ENCODE peak calls at places on chromosomes 16 and 17, in ten cellular contexts. One of them, this sample, is unnamed.

GRCh38 chr17:81295031-81295677 is at the start of gene SLC38A10:
- DNase-seq in skeletal muscle cell: peak; percentile 31
- DNase-seq in lower leg skin: peak; percentile 98
- DNase-seq in T-helper 17 cell: peak; percentile 83
- DNase-seq in activated T-helper 1 cell treated with Interleukin-2 at 50 U/mL for 16 hours: peak; percentile 88
- DNase-seq in activated CD4-positive, alpha-beta T cell treated with anti-CD3 and anti-CD28 coated beads for 24 hours: peak; percentile 87
- DNase-seq in left ventricle myocardium inferior: peak; percentile 92
- DNase-seq in MM.1S: peak; percentile 89
- DNase-seq in lung microvascular endothelial cell: peak; percentile 89
- DNase-seq in NCI-H1105 treated with DMSO at 0.1 percent for 48 hours: peak; percentile 74
- DNase-seq in this sample: peak; percentile 33

GRCh38 chr17:7477392-7478275 is 1.8 kb downstream of the ZBTB4 start:
- DNase-seq in NCI-H1105 treated with DMSO at 0.1 percent for 48 hours: no peak
- DNase-seq in skeletal muscle cell: peak; percentile 48
- DNase-seq in T-helper 17 cell: no peak
- DNase-seq in lower leg skin: peak; percentile 93
- DNase-seq in activated CD4-positive, alpha-beta T cell treated with anti-CD3 and anti-CD28 coated beads for 24 hours: no peak
- DNase-seq in left ventricle myocardium inferior: no peak
- DNase-seq in MM.1S: no peak
- DNase-seq in activated T-helper 1 cell treated with Interleukin-2 at 50 U/mL for 16 hours: no peak
- DNase-seq in lung microvascular endothelial cell: peak; percentile 30
- DNase-seq in this sample: peak; percentile 65

GRCh38 chr17:60390223-60390622 is 1.7 kb downstream of the USP32 start:
- DNase-seq in activated T-helper 1 cell treated with Interleukin-2 at 50 U/mL for 16 hours: no peak
- DNase-seq in lung microvascular endothelial cell: peak; percentile 62
- DNase-seq in activated CD4-positive, alpha-beta T cell treated with anti-CD3 and anti-CD28 coated beads for 24 hours: no peak
- DNase-seq in skeletal muscle cell: peak; percentile 26
- DNase-seq in MM.1S: no peak
- DNase-seq in lower leg skin: no peak
- DNase-seq in T-helper 17 cell: no peak
- DNase-seq in NCI-H1105 treated with DMSO at 0.1 percent for 48 hours: no peak
- DNase-seq in left ventricle myocardium inferior: no peak
- DNase-seq in this sample: no peak

GRCh38 chr17:44733753-44734152 is 25.0 kb upstream of the ADAM11 start:
- DNase-seq in T-helper 17 cell: no peak
- DNase-seq in skeletal muscle cell: no peak
- DNase-seq in lower leg skin: no peak
- DNase-seq in lung microvascular endothelial cell: peak; percentile 15
- DNase-seq in NCI-H1105 treated with DMSO at 0.1 percent for 48 hours: no peak
- DNase-seq in activated T-helper 1 cell treated with Interleukin-2 at 50 U/mL for 16 hours: no peak
- DNase-seq in activated CD4-positive, alpha-beta T cell treated with anti-CD3 and anti-CD28 coated beads for 24 hours: no peak
- DNase-seq in left ventricle myocardium inferior: no peak
- DNase-seq in MM.1S: no peak
- DNase-seq in this sample: no peak

GRCh38 chr16:77833906-77834599 is 45.7 kb downstream of the VAT1L start:
- DNase-seq in NCI-H1105 treated with DMSO at 0.1 percent for 48 hours: no peak
- DNase-seq in lung microvascular endothelial cell: peak; percentile 67
- DNase-seq in activated T-helper 1 cell treated with Interleukin-2 at 50 U/mL for 16 hours: no peak
- DNase-seq in left ventricle myocardium inferior: no peak
- DNase-seq in MM.1S: no peak
- DNase-seq in T-helper 17 cell: no peak
- DNase-seq in skeletal muscle cell: peak; percentile 45
- DNase-seq in activated CD4-positive, alpha-beta T cell treated with anti-CD3 and anti-CD28 coated beads for 24 hours: no peak
- DNase-seq in lower leg skin: no peak
- DNase-seq in this sample: no peak

GRCh38 chr16:21599994-21600773 is 807 bp downstream of the METTL9 start:
- DNase-seq in left ventricle myocardium inferior: no peak
- DNase-seq in lung microvascular endothelial cell: peak; percentile 57
- DNase-seq in MM.1S: peak; percentile 51
- DNase-seq in activated CD4-positive, alpha-beta T cell treated with anti-CD3 and anti-CD28 coated beads for 24 hours: no peak
- DNase-seq in activated T-helper 1 cell treated with Interleukin-2 at 50 U/mL for 16 hours: no peak
- DNase-seq in skeletal muscle cell: no peak
- DNase-seq in T-helper 17 cell: no peak
- DNase-seq in lower leg skin: no peak
- DNase-seq in NCI-H1105 treated with DMSO at 0.1 percent for 48 hours: peak; percentile 14
- DNase-seq in this sample: no peak

GRCh38 chr17:42670925-42671657 is 5.7 kb downstream of the PLEKHH3 start:
- DNase-seq in skeletal muscle cell: no peak
- DNase-seq in activated T-helper 1 cell treated with Interleukin-2 at 50 U/mL for 16 hours: no peak
- DNase-seq in MM.1S: peak; percentile 2
- DNase-seq in T-helper 17 cell: no peak
- DNase-seq in lung microvascular endothelial cell: no peak
- DNase-seq in left ventricle myocardium inferior: no peak
- DNase-seq in lower leg skin: no peak
- DNase-seq in NCI-H1105 treated with DMSO at 0.1 percent for 48 hours: no peak
- DNase-seq in activated CD4-positive, alpha-beta T cell treated with anti-CD3 and anti-CD28 coated beads for 24 hours: no peak
- DNase-seq in this sample: no peak

GRCh38 chr16:22081050-22081449 is 11.3 kb upstream of the VWA3A start:
- DNase-seq in lower leg skin: no peak
- DNase-seq in activated T-helper 1 cell treated with Interleukin-2 at 50 U/mL for 16 hours: no peak
- DNase-seq in lung microvascular endothelial cell: no peak
- DNase-seq in activated CD4-positive, alpha-beta T cell treated with anti-CD3 and anti-CD28 coated beads for 24 hours: no peak
- DNase-seq in MM.1S: no peak
- DNase-seq in skeletal muscle cell: no peak
- DNase-seq in left ventricle myocardium inferior: no peak
- DNase-seq in T-helper 17 cell: no peak
- DNase-seq in NCI-H1105 treated with DMSO at 0.1 percent for 48 hours: no peak
- DNase-seq in this sample: no peak

GRCh38 chr16:51057969-51058337 is 93.1 kb downstream of the SALL1 start:
- DNase-seq in NCI-H1105 treated with DMSO at 0.1 percent for 48 hours: no peak
- DNase-seq in left ventricle myocardium inferior: no peak
- DNase-seq in lower leg skin: no peak
- DNase-seq in activated CD4-positive, alpha-beta T cell treated with anti-CD3 and anti-CD28 coated beads for 24 hours: no peak
- DNase-seq in activated T-helper 1 cell treated with Interleukin-2 at 50 U/mL for 16 hours: no peak
- DNase-seq in T-helper 17 cell: no peak
- DNase-seq in lung microvascular endothelial cell: no peak
- DNase-seq in MM.1S: no peak
- DNase-seq in skeletal muscle cell: no peak
- DNase-seq in this sample: no peak

GRCh38 chr17:10295728-10296343 is 77.0 kb downstream of the MYH13 start:
- DNase-seq in NCI-H1105 treated with DMSO at 0.1 percent for 48 hours: peak; percentile 13
- DNase-seq in skeletal muscle cell: no peak
- DNase-seq in activated T-helper 1 cell treated with Interleukin-2 at 50 U/mL for 16 hours: no peak
- DNase-seq in lung microvascular endothelial cell: peak; percentile 71
- DNase-seq in T-helper 17 cell: no peak
- DNase-seq in activated CD4-positive, alpha-beta T cell treated with anti-CD3 and anti-CD28 coated beads for 24 hours: peak; percentile 9
- DNase-seq in MM.1S: peak; percentile 25
- DNase-seq in left ventricle myocardium inferior: peak; percentile 37
- DNase-seq in lower leg skin: peak; percentile 88
- DNase-seq in this sample: no peak

GRCh38 chr16:75801307-75801706 is 75.0 kb upstream of the CPHXL start:
- DNase-seq in NCI-H1105 treated with DMSO at 0.1 percent for 48 hours: peak; percentile 3
- DNase-seq in activated T-helper 1 cell treated with Interleukin-2 at 50 U/mL for 16 hours: no peak
- DNase-seq in lung microvascular endothelial cell: peak; percentile 8
- DNase-seq in skeletal muscle cell: no peak
- DNase-seq in MM.1S: no peak
- DNase-seq in activated CD4-positive, alpha-beta T cell treated with anti-CD3 and anti-CD28 coated beads for 24 hours: no peak
- DNase-seq in left ventricle myocardium inferior: no peak
- DNase-seq in lower leg skin: no peak
- DNase-seq in T-helper 17 cell: no peak
- DNase-seq in this sample: no peak

GRCh38 chr16:11793840-11794239 is 3.2 kb downstream of the ZC3H7A start:
- DNase-seq in activated T-helper 1 cell treated with Interleukin-2 at 50 U/mL for 16 hours: no peak
- DNase-seq in T-helper 17 cell: no peak
- DNase-seq in left ventricle myocardium inferior: no peak
- DNase-seq in activated CD4-positive, alpha-beta T cell treated with anti-CD3 and anti-CD28 coated beads for 24 hours: no peak
- DNase-seq in skeletal muscle cell: no peak
- DNase-seq in MM.1S: no peak
- DNase-seq in lower leg skin: no peak
- DNase-seq in lung microvascular endothelial cell: peak; percentile 20
- DNase-seq in NCI-H1105 treated with DMSO at 0.1 percent for 48 hours: peak; percentile 55
- DNase-seq in this sample: no peak

GRCh38 chr16:62596101-62596500 is 559.9 kb upstream of the CDH8 start:
- DNase-seq in lung microvascular endothelial cell: no peak
- DNase-seq in activated CD4-positive, alpha-beta T cell treated with anti-CD3 and anti-CD28 coated beads for 24 hours: no peak
- DNase-seq in skeletal muscle cell: no peak
- DNase-seq in activated T-helper 1 cell treated with Interleukin-2 at 50 U/mL for 16 hours: no peak
- DNase-seq in left ventricle myocardium inferior: no peak
- DNase-seq in lower leg skin: no peak
- DNase-seq in T-helper 17 cell: no peak
- DNase-seq in MM.1S: no peak
- DNase-seq in NCI-H1105 treated with DMSO at 0.1 percent for 48 hours: no peak
- DNase-seq in this sample: no peak

GRCh38 chr16:85330694-85331188 is 218.5 kb upstream of the CIBAR2 start:
- DNase-seq in NCI-H1105 treated with DMSO at 0.1 percent for 48 hours: peak; percentile 14
- DNase-seq in lower leg skin: no peak
- DNase-seq in MM.1S: peak; percentile 19
- DNase-seq in skeletal muscle cell: peak; percentile 67
- DNase-seq in activated T-helper 1 cell treated with Interleukin-2 at 50 U/mL for 16 hours: no peak
- DNase-seq in activated CD4-positive, alpha-beta T cell treated with anti-CD3 and anti-CD28 coated beads for 24 hours: no peak
- DNase-seq in left ventricle myocardium inferior: no peak
- DNase-seq in T-helper 17 cell: no peak
- DNase-seq in lung microvascular endothelial cell: peak; percentile 16
- DNase-seq in this sample: peak; percentile 78

GRCh38 chr16:67915831-67916723 is 15.6 kb downstream of the CTRL start:
- DNase-seq in skeletal muscle cell: no peak
- DNase-seq in NCI-H1105 treated with DMSO at 0.1 percent for 48 hours: no peak
- DNase-seq in activated CD4-positive, alpha-beta T cell treated with anti-CD3 and anti-CD28 coated beads for 24 hours: no peak
- DNase-seq in lung microvascular endothelial cell: peak; percentile 50
- DNase-seq in lower leg skin: no peak
- DNase-seq in activated T-helper 1 cell treated with Interleukin-2 at 50 U/mL for 16 hours: no peak
- DNase-seq in left ventricle myocardium inferior: no peak
- DNase-seq in MM.1S: no peak
- DNase-seq in T-helper 17 cell: no peak
- DNase-seq in this sample: no peak

GRCh38 chr16:78211200-78211599 is 111.7 kb downstream of the WWOX start:
- DNase-seq in NCI-H1105 treated with DMSO at 0.1 percent for 48 hours: no peak
- DNase-seq in activated T-helper 1 cell treated with Interleukin-2 at 50 U/mL for 16 hours: no peak
- DNase-seq in T-helper 17 cell: no peak
- DNase-seq in skeletal muscle cell: no peak
- DNase-seq in lower leg skin: no peak
- DNase-seq in activated CD4-positive, alpha-beta T cell treated with anti-CD3 and anti-CD28 coated beads for 24 hours: no peak
- DNase-seq in lung microvascular endothelial cell: no peak
- DNase-seq in MM.1S: no peak
- DNase-seq in left ventricle myocardium inferior: no peak
- DNase-seq in this sample: no peak

GRCh38 chr16:56617212-56618085 is 8.1 kb upstream of the MT1E start:
- DNase-seq in T-helper 17 cell: no peak
- DNase-seq in activated T-helper 1 cell treated with Interleukin-2 at 50 U/mL for 16 hours: no peak
- DNase-seq in lung microvascular endothelial cell: no peak
- DNase-seq in skeletal muscle cell: no peak
- DNase-seq in lower leg skin: peak; percentile 94
- DNase-seq in MM.1S: no peak
- DNase-seq in activated CD4-positive, alpha-beta T cell treated with anti-CD3 and anti-CD28 coated beads for 24 hours: peak; percentile 61
- DNase-seq in NCI-H1105 treated with DMSO at 0.1 percent for 48 hours: no peak
- DNase-seq in left ventricle myocardium inferior: peak; percentile 88
- DNase-seq in this sample: no peak

GRCh38 chr17:71966459-71967313 is 154.1 kb upstream of the SOX9 start:
- DNase-seq in NCI-H1105 treated with DMSO at 0.1 percent for 48 hours: no peak
- DNase-seq in MM.1S: no peak
- DNase-seq in lower leg skin: no peak
- DNase-seq in T-helper 17 cell: no peak
- DNase-seq in left ventricle myocardium inferior: peak; percentile 27
- DNase-seq in lung microvascular endothelial cell: no peak
- DNase-seq in activated CD4-positive, alpha-beta T cell treated with anti-CD3 and anti-CD28 coated beads for 24 hours: no peak
- DNase-seq in activated T-helper 1 cell treated with Interleukin-2 at 50 U/mL for 16 hours: no peak
- DNase-seq in skeletal muscle cell: no peak
- DNase-seq in this sample: no peak

GRCh38 chr17:52376137-52376536 is 217.6 kb upstream of the CA10 start:
- DNase-seq in MM.1S: no peak
- DNase-seq in left ventricle myocardium inferior: no peak
- DNase-seq in activated CD4-positive, alpha-beta T cell treated with anti-CD3 and anti-CD28 coated beads for 24 hours: no peak
- DNase-seq in activated T-helper 1 cell treated with Interleukin-2 at 50 U/mL for 16 hours: no peak
- DNase-seq in NCI-H1105 treated with DMSO at 0.1 percent for 48 hours: no peak
- DNase-seq in lung microvascular endothelial cell: no peak
- DNase-seq in lower leg skin: no peak
- DNase-seq in skeletal muscle cell: no peak
- DNase-seq in T-helper 17 cell: no peak
- DNase-seq in this sample: no peak

GRCh38 chr17:69230939-69231338 is 2.3 kb upstream of the ABCA10 start:
- DNase-seq in lung microvascular endothelial cell: no peak
- DNase-seq in NCI-H1105 treated with DMSO at 0.1 percent for 48 hours: no peak
- DNase-seq in activated T-helper 1 cell treated with Interleukin-2 at 50 U/mL for 16 hours: no peak
- DNase-seq in activated CD4-positive, alpha-beta T cell treated with anti-CD3 and anti-CD28 coated beads for 24 hours: no peak
- DNase-seq in T-helper 17 cell: no peak
- DNase-seq in left ventricle myocardium inferior: no peak
- DNase-seq in lower leg skin: no peak
- DNase-seq in MM.1S: no peak
- DNase-seq in skeletal muscle cell: no peak
- DNase-seq in this sample: no peak

GRCh38 chr17:56031636-56032035 is 121.6 kb upstream of the ANKFN1 start:
- DNase-seq in activated CD4-positive, alpha-beta T cell treated with anti-CD3 and anti-CD28 coated beads for 24 hours: no peak
- DNase-seq in lung microvascular endothelial cell: no peak
- DNase-seq in T-helper 17 cell: no peak
- DNase-seq in lower leg skin: no peak
- DNase-seq in left ventricle myocardium inferior: no peak
- DNase-seq in activated T-helper 1 cell treated with Interleukin-2 at 50 U/mL for 16 hours: no peak
- DNase-seq in skeletal muscle cell: no peak
- DNase-seq in MM.1S: peak; percentile 17
- DNase-seq in NCI-H1105 treated with DMSO at 0.1 percent for 48 hours: no peak
- DNase-seq in this sample: no peak

GRCh38 chr16:12896562-12896961 is 4.8 kb upstream of the SHISA9 start:
- DNase-seq in T-helper 17 cell: no peak
- DNase-seq in lower leg skin: no peak
- DNase-seq in MM.1S: peak; percentile 49
- DNase-seq in activated T-helper 1 cell treated with Interleukin-2 at 50 U/mL for 16 hours: no peak
- DNase-seq in lung microvascular endothelial cell: peak; percentile 6
- DNase-seq in left ventricle myocardium inferior: no peak
- DNase-seq in skeletal muscle cell: no peak
- DNase-seq in activated CD4-positive, alpha-beta T cell treated with anti-CD3 and anti-CD28 coated beads for 24 hours: no peak
- DNase-seq in NCI-H1105 treated with DMSO at 0.1 percent for 48 hours: no peak
- DNase-seq in this sample: no peak

GRCh38 chr16:81469710-81470481 is 25.3 kb downstream of the CMIP start:
- DNase-seq in T-helper 17 cell: no peak
- DNase-seq in skeletal muscle cell: no peak
- DNase-seq in MM.1S: peak; percentile 60
- DNase-seq in left ventricle myocardium inferior: peak; percentile 39
- DNase-seq in NCI-H1105 treated with DMSO at 0.1 percent for 48 hours: no peak
- DNase-seq in lung microvascular endothelial cell: no peak
- DNase-seq in lower leg skin: no peak
- DNase-seq in activated CD4-positive, alpha-beta T cell treated with anti-CD3 and anti-CD28 coated beads for 24 hours: no peak
- DNase-seq in activated T-helper 1 cell treated with Interleukin-2 at 50 U/mL for 16 hours: peak; percentile 10
- DNase-seq in this sample: peak; percentile 47

GRCh38 chr16:50394215-50394802 is 25.5 kb upstream of the BRD7 start:
- DNase-seq in lower leg skin: peak; percentile 62
- DNase-seq in MM.1S: no peak
- DNase-seq in skeletal muscle cell: no peak
- DNase-seq in activated CD4-positive, alpha-beta T cell treated with anti-CD3 and anti-CD28 coated beads for 24 hours: no peak
- DNase-seq in NCI-H1105 treated with DMSO at 0.1 percent for 48 hours: no peak
- DNase-seq in lung microvascular endothelial cell: no peak
- DNase-seq in activated T-helper 1 cell treated with Interleukin-2 at 50 U/mL for 16 hours: no peak
- DNase-seq in T-helper 17 cell: no peak
- DNase-seq in left ventricle myocardium inferior: no peak
- DNase-seq in this sample: no peak

GRCh38 chr16:24841291-24841690 is 4.5 kb upstream of the SLC5A11 start:
- DNase-seq in NCI-H1105 treated with DMSO at 0.1 percent for 48 hours: no peak
- DNase-seq in lung microvascular endothelial cell: no peak
- DNase-seq in T-helper 17 cell: no peak
- DNase-seq in activated CD4-positive, alpha-beta T cell treated with anti-CD3 and anti-CD28 coated beads for 24 hours: no peak
- DNase-seq in skeletal muscle cell: no peak
- DNase-seq in left ventricle myocardium inferior: no peak
- DNase-seq in activated T-helper 1 cell treated with Interleukin-2 at 50 U/mL for 16 hours: no peak
- DNase-seq in lower leg skin: no peak
- DNase-seq in MM.1S: no peak
- DNase-seq in this sample: no peak

GRCh38 chr16:58443783-58444182 is 51.5 kb downstream of the GINS3 start:
- DNase-seq in MM.1S: no peak
- DNase-seq in skeletal muscle cell: no peak
- DNase-seq in lower leg skin: no peak
- DNase-seq in T-helper 17 cell: no peak
- DNase-seq in left ventricle myocardium inferior: no peak
- DNase-seq in NCI-H1105 treated with DMSO at 0.1 percent for 48 hours: no peak
- DNase-seq in activated T-helper 1 cell treated with Interleukin-2 at 50 U/mL for 16 hours: no peak
- DNase-seq in lung microvascular endothelial cell: no peak
- DNase-seq in activated CD4-positive, alpha-beta T cell treated with anti-CD3 and anti-CD28 coated beads for 24 hours: no peak
- DNase-seq in this sample: no peak

GRCh38 chr16:87369796-87370719 is 13.5 kb downstream of the FBXO31 start:
- DNase-seq in MM.1S: no peak
- DNase-seq in activated CD4-positive, alpha-beta T cell treated with anti-CD3 and anti-CD28 coated beads for 24 hours: no peak
- DNase-seq in activated T-helper 1 cell treated with Interleukin-2 at 50 U/mL for 16 hours: no peak
- DNase-seq in NCI-H1105 treated with DMSO at 0.1 percent for 48 hours: no peak
- DNase-seq in skeletal muscle cell: no peak
- DNase-seq in lung microvascular endothelial cell: no peak
- DNase-seq in T-helper 17 cell: no peak
- DNase-seq in left ventricle myocardium inferior: peak; percentile 50
- DNase-seq in lower leg skin: no peak
- DNase-seq in this sample: no peak

GRCh38 chr16:30526137-30526822 is at the start of gene ZNF768:
- DNase-seq in lung microvascular endothelial cell: peak; percentile 16
- DNase-seq in MM.1S: no peak
- DNase-seq in T-helper 17 cell: peak; percentile 46
- DNase-seq in NCI-H1105 treated with DMSO at 0.1 percent for 48 hours: peak; percentile 37
- DNase-seq in left ventricle myocardium inferior: peak; percentile 39
- DNase-seq in lower leg skin: peak; percentile 90
- DNase-seq in activated CD4-positive, alpha-beta T cell treated with anti-CD3 and anti-CD28 coated beads for 24 hours: no peak
- DNase-seq in skeletal muscle cell: no peak
- DNase-seq in activated T-helper 1 cell treated with Interleukin-2 at 50 U/mL for 16 hours: peak; percentile 24
- DNase-seq in this sample: no peak